ENCODE peak calls at places on chromosome 9, in four cellular contexts. C is M059J, P is stromal cell of bone marrow, S is left ventricle myocardium inferior. H is an unnamed sample.

GRCh38 chr9:129164246-129164930 is 13.7 kb downstream of the IER5L start:
- DNase-seq in C (no peak), P (no peak), S (no peak), H (no peak)

GRCh38 chr9:90770339-90770738 is 31.3 kb upstream of the SYK start:
- DNase-seq in C (no peak), P (no peak), S (no peak), H (no peak)

GRCh38 chr9:14441976-14442651 is 128.2 kb upstream of the NFIB start:
- DNase-seq in C (no peak), P (no peak), S (no peak), H (peak)

GRCh38 chr9:117491491-117491890 is 76.6 kb upstream of the ASTN2 start:
- DNase-seq in C (no peak), P (no peak), S (no peak), H (no peak)

GRCh38 chr9:12784461-12785250 is 9.8 kb downstream of the LURAP1L start:
- DNase-seq in C (peak), P (peak), S (no peak), H (peak)

GRCh38 chr9:75636427-75637045 is 253.9 kb upstream of the PCSK5 start:
- DNase-seq in C (no peak), P (no peak), S (no peak), H (no peak)

GRCh38 chr9:37965116-37965515 is 61.2 kb upstream of the SLC25A51 start:
- DNase-seq in C (no peak), P (no peak), S (no peak), H (no peak)

GRCh38 chr9:37281541-37281940 is 141.0 kb upstream of the GRHPR start:
- DNase-seq in C (no peak), P (no peak), S (no peak), H (no peak)

GRCh38 chr9:35852267-35852815 is 17.9 kb downstream of the OR13J1 start:
- DNase-seq in C (no peak), P (no peak), S (no peak), H (no peak)

GRCh38 chr9:34047864-34048729 is 590 bp downstream of the UBAP2 start:
- DNase-seq in C (peak), P (no peak), S (peak), H (peak)

GRCh38 chr9:113973963-113974413 is 97.9 kb downstream of the ZNF618 start:
- DNase-seq in C (peak), P (no peak), S (no peak), H (peak)

GRCh38 chr9:20144255-20144654 is 355.4 kb upstream of the SLC24A2 start:
- DNase-seq in C (no peak), P (no peak), S (no peak), H (no peak)

GRCh38 chr9:124292696-124293593 is 35.2 kb downstream of the NEK6 start:
- DNase-seq in C (peak), P (no peak), S (no peak), H (no peak)

GRCh38 chr9:114317665-114318357 is 5.1 kb upstream of the ORM1 start:
- DNase-seq in C (no peak), P (peak), S (no peak), H (peak)

GRCh38 chr9:107969141-107969540 is 479.6 kb upstream of the KLF4 start:
- DNase-seq in C (no peak), P (no peak), S (no peak), H (no peak)

GRCh38 chr9:130197386-130197785 is 25.2 kb downstream of the NCS1 start:
- DNase-seq in C (no peak), P (no peak), S (no peak), H (no peak)

GRCh38 chr9:136678624-136679023 is 8.6 kb downstream of the AGPAT2 start:
- DNase-seq in C (no peak), P (no peak), S (no peak), H (no peak)

GRCh38 chr9:69093471-69094103 is 58.0 kb downstream of the FXN start:
- DNase-seq in C (no peak), P (no peak), S (no peak), H (no peak)

GRCh38 chr9:69932901-69933300 is 110.7 kb upstream of the MAMDC2 start:
- DNase-seq in C (peak), P (no peak), S (no peak), H (no peak)

GRCh38 chr9:127426756-127427155 is 2.6 kb downstream of the ZNF79 start:
- DNase-seq in C (no peak), P (no peak), S (no peak), H (no peak)

GRCh38 chr9:133331221-133331620 is 4.8 kb downstream of the SURF6 start:
- DNase-seq in C (no peak), P (no peak), S (no peak), H (no peak)

GRCh38 chr9:68703672-68704071 is 1.4 kb upstream of the PIP5K1B start:
- DNase-seq in C (no peak), P (no peak), S (no peak), H (no peak)

GRCh38 chr9:14433841-14434511 is 120.0 kb upstream of the NFIB start:
- DNase-seq in C (peak), P (peak), S (no peak), H (peak)

GRCh38 chr9:114339130-114339908 is 9.7 kb downstream of the ORM2 start:
- DNase-seq in C (peak), P (no peak), S (peak), H (peak)

GRCh38 chr9:82535432-82535998 is 527.4 kb downstream of the RASEF start:
- DNase-seq in C (no peak), P (no peak), S (no peak), H (no peak)

GRCh38 chr9:73701415-73702057 is 549.9 kb downstream of the ANXA1 start:
- DNase-seq in C (no peak), P (no peak), S (no peak), H (no peak)

GRCh38 chr9:90842984-90843383 is 41.4 kb downstream of the SYK start:
- DNase-seq in C (no peak), P (no peak), S (no peak), H (no peak)

GRCh38 chr9:14096182-14096922 is 217.6 kb downstream of the NFIB start:
- DNase-seq in C (peak), P (no peak), S (no peak), H (no peak)

GRCh38 chr9:13939129-13939528 is 374.8 kb downstream of the NFIB start:
- DNase-seq in C (peak), P (peak), S (no peak), H (peak)

GRCh38 chr9:69675563-69675962 is 3.4 kb upstream of the APBA1 start:
- DNase-seq in C (no peak), P (no peak), S (no peak), H (no peak)

GRCh38 chr9:69027355-69028097 is 8.0 kb upstream of the FXN start:
- DNase-seq in C (peak), P (peak), S (no peak), H (peak)

GRCh38 chr9:104090578-104090977 is 3.5 kb upstream of the SMC2 start:
- DNase-seq in C (no peak), P (no peak), S (no peak), H (no peak)

GRCh38 chr9:121902483-121903135 is 190.5 kb downstream of the TTLL11 start:
- DNase-seq in C (peak), P (peak), S (no peak), H (peak)

GRCh38 chr9:128211551-128212281 is 8.5 kb downstream of the DNM1 start:
- DNase-seq in C (no peak), P (no peak), S (no peak), H (peak)

GRCh38 chr9:133514475-133515239 is 10.1 kb downstream of the MYMK start:
- DNase-seq in C (no peak), P (no peak), S (peak), H (no peak)

GRCh38 chr9:36485647-36486453 is 85.8 kb upstream of the RNF38 start:
- DNase-seq in C (no peak), P (no peak), S (no peak), H (peak)

GRCh38 chr9:125110464-125110863 is 32.9 kb downstream of the SCAI start:
- DNase-seq in C (no peak), P (no peak), S (no peak), H (no peak)

GRCh38 chr9:16267336-16268036 is 603.0 kb downstream of the BNC2 start:
- DNase-seq in C (peak), P (peak), S (no peak), H (peak)

GRCh38 chr9:32384364-32385134 is at the start of gene ACO1:
- DNase-seq in C (peak), P (peak), S (peak), H (peak)

H was measured in EH.